ENCODE peak calls at places on chromosomes 2 and 18, in seven cellular contexts. One of them, this sample, is unnamed.

GRCh38 chr2:237441605-237442004 is 27.6 kb upstream of the COL6A3 start:
- DNase-seq in A549: no peak
- DNase-seq in gastrocnemius medialis: no peak
- DNase-seq in ovary: no peak
- DNase-seq in K562: no peak
- DNase-seq in HCT116: no peak
- DNase-seq in stomach: no peak
- DNase-seq in this sample: no peak

GRCh38 chr18:48263913-48264506 is 145.2 kb downstream of the ZBTB7C start:
- DNase-seq in gastrocnemius medialis: no peak
- DNase-seq in K562: no peak
- DNase-seq in stomach: no peak
- DNase-seq in A549: no peak
- DNase-seq in ovary: no peak
- DNase-seq in HCT116: no peak
- DNase-seq in this sample: no peak

GRCh38 chr2:59932341-59932740 is 621.1 kb downstream of the BCL11A start:
- DNase-seq in gastrocnemius medialis: no peak
- DNase-seq in A549: no peak
- DNase-seq in K562: no peak
- DNase-seq in ovary: no peak
- DNase-seq in stomach: no peak
- DNase-seq in HCT116: no peak
- DNase-seq in this sample: no peak

GRCh38 chr2:69177063-69177771 is 164.2 kb downstream of the ANTXR1 start:
- DNase-seq in K562: peak
- DNase-seq in gastrocnemius medialis: peak
- DNase-seq in stomach: peak
- DNase-seq in A549: peak
- DNase-seq in HCT116: no peak
- DNase-seq in ovary: peak
- DNase-seq in this sample: peak

GRCh38 chr2:113160962-113161361 is 12.8 kb upstream of the PSD4 start:
- DNase-seq in gastrocnemius medialis: no peak
- DNase-seq in K562: no peak
- DNase-seq in HCT116: no peak
- DNase-seq in ovary: no peak
- DNase-seq in stomach: no peak
- DNase-seq in A549: no peak
- DNase-seq in this sample: no peak

GRCh38 chr2:223596208-223596607 is 6.0 kb downstream of the SCG2 start:
- DNase-seq in gastrocnemius medialis: no peak
- DNase-seq in HCT116: no peak
- DNase-seq in A549: no peak
- DNase-seq in ovary: no peak
- DNase-seq in stomach: no peak
- DNase-seq in K562: no peak
- DNase-seq in this sample: no peak

GRCh38 chr18:75376004-75376403 is 51.5 kb downstream of the SMIM21 start:
- DNase-seq in gastrocnemius medialis: no peak
- DNase-seq in HCT116: no peak
- DNase-seq in A549: peak
- DNase-seq in ovary: no peak
- DNase-seq in K562: no peak
- DNase-seq in stomach: no peak
- DNase-seq in this sample: no peak

GRCh38 chr2:37418956-37419355 is 74.5 kb downstream of the QPCT start:
- DNase-seq in K562: no peak
- DNase-seq in A549: no peak
- DNase-seq in HCT116: no peak
- DNase-seq in ovary: no peak
- DNase-seq in gastrocnemius medialis: no peak
- DNase-seq in stomach: no peak
- DNase-seq in this sample: no peak

GRCh38 chr2:8480936-8481335 is 200.9 kb upstream of the ID2 start:
- DNase-seq in HCT116: no peak
- DNase-seq in A549: no peak
- DNase-seq in ovary: peak
- DNase-seq in stomach: no peak
- DNase-seq in K562: no peak
- DNase-seq in gastrocnemius medialis: no peak
- DNase-seq in this sample: no peak

GRCh38 chr2:8482432-8482831 is 199.4 kb upstream of the ID2 start:
- DNase-seq in gastrocnemius medialis: no peak
- DNase-seq in stomach: no peak
- DNase-seq in K562: no peak
- DNase-seq in ovary: no peak
- DNase-seq in A549: no peak
- DNase-seq in HCT116: no peak
- DNase-seq in this sample: no peak

GRCh38 chr2:8484502-8485283 is 197.2 kb upstream of the ID2 start:
- DNase-seq in gastrocnemius medialis: no peak
- DNase-seq in stomach: no peak
- DNase-seq in A549: no peak
- DNase-seq in HCT116: no peak
- DNase-seq in K562: peak
- DNase-seq in ovary: no peak
- DNase-seq in this sample: no peak

GRCh38 chr2:8479298-8479697 is 202.6 kb upstream of the ID2 start:
- DNase-seq in K562: no peak
- DNase-seq in ovary: peak
- DNase-seq in HCT116: no peak
- DNase-seq in stomach: peak
- DNase-seq in A549: no peak
- DNase-seq in gastrocnemius medialis: no peak
- DNase-seq in this sample: no peak

DNA sequence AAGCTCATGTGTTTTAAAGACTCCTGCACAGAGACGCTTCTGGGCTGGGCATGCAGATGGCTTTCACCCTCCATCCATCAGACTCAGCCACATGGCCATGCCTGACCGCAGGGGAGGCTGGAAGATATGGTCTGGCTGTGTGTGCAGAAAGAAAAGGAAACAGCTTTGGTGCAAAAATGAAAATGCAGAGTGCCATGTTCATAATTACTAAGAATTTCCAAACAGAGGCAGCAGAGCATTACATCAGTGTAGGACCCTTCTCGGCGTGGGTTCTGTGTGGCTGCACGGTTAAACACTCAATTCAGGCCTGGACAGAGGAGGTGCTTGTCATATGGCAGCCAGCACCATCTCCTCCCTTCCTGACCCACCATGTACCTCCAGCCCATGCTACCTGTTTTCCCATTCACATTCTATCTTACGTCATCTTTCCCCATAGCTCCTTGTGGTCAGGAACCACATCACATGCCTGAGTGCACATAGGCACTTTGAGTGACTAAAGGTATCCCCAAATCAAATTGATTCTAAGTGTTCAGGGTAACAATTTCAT is 200.3 kb upstream of the ID2 start:
- DNase-seq in A549: no peak
- DNase-seq in gastrocnemius medialis: no peak
- DNase-seq in HCT116: no peak
- DNase-seq in K562: no peak
- DNase-seq in ovary: peak
- DNase-seq in stomach: no peak
- DNase-seq in this sample: no peak
- TF ChIP-seq POLR2A in A549: no peak
- TF ChIP-seq POLR2A in gastrocnemius medialis: no peak
- TF ChIP-seq POLR2A in HCT116: no peak
- TF ChIP-seq POLR2A in K562: no peak
- TF ChIP-seq POLR2A in ovary: no peak
- TF ChIP-seq POLR2A in stomach: no peak
- TF ChIP-seq POLR2A in this sample: no peak

DNA sequence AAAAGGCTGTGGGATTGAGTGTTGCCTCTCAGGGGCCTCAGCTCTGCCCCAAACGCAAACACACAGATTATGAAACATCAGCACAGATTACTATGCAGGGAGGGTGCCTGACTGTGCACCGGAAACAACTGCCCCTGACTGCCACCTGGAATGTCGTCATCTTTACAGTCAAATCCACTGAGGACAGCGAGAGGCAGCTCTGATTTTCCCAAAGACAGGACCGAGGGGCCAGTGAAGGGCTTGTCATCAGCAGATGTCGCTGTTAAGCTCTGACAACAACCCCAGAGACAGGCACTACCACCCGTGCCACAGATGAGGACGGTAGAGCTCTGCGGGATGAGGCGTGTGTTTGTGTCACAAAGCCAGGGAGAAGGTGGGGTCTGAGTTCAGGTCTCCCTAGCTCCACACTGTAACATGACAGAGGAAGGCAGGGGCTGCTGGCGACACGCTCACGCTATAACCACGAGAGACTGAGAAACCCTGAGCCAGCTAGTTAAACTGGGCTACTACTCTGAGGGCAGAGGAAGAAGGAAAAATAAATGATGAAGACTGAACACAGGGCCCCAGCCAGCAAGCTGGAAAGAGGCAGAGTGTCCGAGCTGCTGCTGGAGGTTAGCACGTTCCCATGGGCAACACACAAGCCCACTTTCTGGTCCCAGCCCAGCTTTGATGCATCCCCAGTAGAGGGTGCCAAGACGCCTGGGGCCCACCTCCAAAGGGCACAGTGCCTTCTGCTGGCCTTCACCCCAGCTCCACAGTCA is 47.0 kb downstream of the PARD6G start:
- DNase-seq in HCT116: no peak
- DNase-seq in K562: no peak
- DNase-seq in stomach: no peak
- DNase-seq in A549: peak
- DNase-seq in ovary: no peak
- DNase-seq in gastrocnemius medialis: no peak
- DNase-seq in this sample: no peak
- TF ChIP-seq CTCF in HCT116: no peak
- TF ChIP-seq CTCF in K562: peak
- TF ChIP-seq CTCF in stomach: no peak
- TF ChIP-seq CTCF in A549: peak
- TF ChIP-seq CTCF in ovary: no peak
- TF ChIP-seq CTCF in gastrocnemius medialis: no peak
- TF ChIP-seq CTCF in this sample: peak

GRCh38 chr2:161139098-161139987 is 20.9 kb upstream of the TANK start:
- DNase-seq in K562: no peak
- DNase-seq in HCT116: no peak
- DNase-seq in gastrocnemius medialis: no peak
- DNase-seq in A549: no peak
- DNase-seq in stomach: no peak
- DNase-seq in ovary: no peak
- DNase-seq in this sample: no peak

GRCh38 chr2:161136194-161136593 is 24.0 kb upstream of the TANK start:
- DNase-seq in K562: no peak
- DNase-seq in HCT116: no peak
- DNase-seq in stomach: no peak
- DNase-seq in gastrocnemius medialis: no peak
- DNase-seq in A549: peak
- DNase-seq in ovary: no peak
- DNase-seq in this sample: no peak

GRCh38 chr2:161134547-161135518 is 25.4 kb upstream of the TANK start:
- DNase-seq in A549: peak
- DNase-seq in HCT116: peak
- DNase-seq in ovary: peak
- DNase-seq in stomach: peak
- DNase-seq in K562: no peak
- DNase-seq in gastrocnemius medialis: no peak
- DNase-seq in this sample: no peak

GRCh38 chr2:161138429-161138828 is 21.8 kb upstream of the TANK start:
- DNase-seq in A549: no peak
- DNase-seq in gastrocnemius medialis: no peak
- DNase-seq in ovary: no peak
- DNase-seq in K562: no peak
- DNase-seq in stomach: no peak
- DNase-seq in HCT116: no peak
- DNase-seq in this sample: no peak

DNA sequence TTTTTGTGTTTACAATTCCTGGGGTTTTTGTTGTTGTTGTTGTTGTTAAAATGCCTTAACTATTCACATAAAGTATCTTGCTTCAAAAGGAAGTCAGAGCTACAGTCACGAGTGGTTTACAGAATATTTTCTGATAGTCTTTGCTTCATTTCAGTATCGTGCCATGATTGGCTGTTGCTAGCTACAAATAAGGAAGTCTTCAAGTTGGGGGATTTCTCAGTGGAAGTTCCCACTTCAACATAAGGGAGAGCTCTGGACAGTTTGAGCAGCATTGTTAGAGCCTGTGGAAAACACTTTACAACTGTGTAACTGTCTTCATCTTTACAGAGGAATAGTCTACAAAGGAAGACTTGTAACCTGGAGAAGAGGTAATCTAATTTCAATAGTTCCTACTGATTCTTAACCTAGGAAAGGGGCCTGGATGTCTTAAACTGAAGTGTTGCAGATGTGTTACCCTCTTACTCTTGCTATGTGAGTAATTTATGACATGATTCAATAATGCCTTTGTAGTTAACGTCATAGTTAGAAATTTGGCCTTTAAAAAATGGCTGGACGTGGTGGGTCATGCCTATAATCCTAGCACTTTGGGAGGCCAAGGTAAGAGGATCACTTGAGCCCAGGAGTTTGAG is 23.4 kb upstream of the TANK start:
- DNase-seq in ovary: no peak
- DNase-seq in gastrocnemius medialis: no peak
- DNase-seq in stomach: no peak
- DNase-seq in HCT116: peak
- DNase-seq in A549: peak
- DNase-seq in K562: no peak
- DNase-seq in this sample: no peak
- H3K27ac ChIP-seq in ovary: no peak
- H3K27ac ChIP-seq in gastrocnemius medialis: peak
- H3K27ac ChIP-seq in stomach: peak
- H3K27ac ChIP-seq in HCT116: peak
- H3K27ac ChIP-seq in A549: peak
- H3K27ac ChIP-seq in K562: no peak
- H3K27ac ChIP-seq in this sample: peak

GRCh38 chr2:33476793-33477190 is 343 bp downstream of the RASGRP3 start:
- DNase-seq in A549: no peak
- DNase-seq in ovary: no peak
- DNase-seq in stomach: no peak
- DNase-seq in gastrocnemius medialis: no peak
- DNase-seq in HCT116: no peak
- DNase-seq in K562: no peak
- DNase-seq in this sample: no peak

GRCh38 chr2:33476100-33476792 is at the start of gene RASGRP3:
- DNase-seq in HCT116: peak
- DNase-seq in A549: peak
- DNase-seq in stomach: peak
- DNase-seq in ovary: peak
- DNase-seq in gastrocnemius medialis: peak
- DNase-seq in K562: peak
- DNase-seq in this sample: peak

GRCh38 chr2:33478968-33479691 is 2.7 kb downstream of the RASGRP3 start:
- DNase-seq in stomach: no peak
- DNase-seq in gastrocnemius medialis: no peak
- DNase-seq in HCT116: no peak
- DNase-seq in ovary: no peak
- DNase-seq in K562: peak
- DNase-seq in A549: no peak
- DNase-seq in this sample: no peak

GRCh38 chr2:33475381-33476099 is 909 bp upstream of the RASGRP3 start:
- DNase-seq in K562: peak
- DNase-seq in stomach: peak
- DNase-seq in ovary: peak
- DNase-seq in HCT116: peak
- DNase-seq in gastrocnemius medialis: peak
- DNase-seq in A549: peak
- DNase-seq in this sample: peak

DNA sequence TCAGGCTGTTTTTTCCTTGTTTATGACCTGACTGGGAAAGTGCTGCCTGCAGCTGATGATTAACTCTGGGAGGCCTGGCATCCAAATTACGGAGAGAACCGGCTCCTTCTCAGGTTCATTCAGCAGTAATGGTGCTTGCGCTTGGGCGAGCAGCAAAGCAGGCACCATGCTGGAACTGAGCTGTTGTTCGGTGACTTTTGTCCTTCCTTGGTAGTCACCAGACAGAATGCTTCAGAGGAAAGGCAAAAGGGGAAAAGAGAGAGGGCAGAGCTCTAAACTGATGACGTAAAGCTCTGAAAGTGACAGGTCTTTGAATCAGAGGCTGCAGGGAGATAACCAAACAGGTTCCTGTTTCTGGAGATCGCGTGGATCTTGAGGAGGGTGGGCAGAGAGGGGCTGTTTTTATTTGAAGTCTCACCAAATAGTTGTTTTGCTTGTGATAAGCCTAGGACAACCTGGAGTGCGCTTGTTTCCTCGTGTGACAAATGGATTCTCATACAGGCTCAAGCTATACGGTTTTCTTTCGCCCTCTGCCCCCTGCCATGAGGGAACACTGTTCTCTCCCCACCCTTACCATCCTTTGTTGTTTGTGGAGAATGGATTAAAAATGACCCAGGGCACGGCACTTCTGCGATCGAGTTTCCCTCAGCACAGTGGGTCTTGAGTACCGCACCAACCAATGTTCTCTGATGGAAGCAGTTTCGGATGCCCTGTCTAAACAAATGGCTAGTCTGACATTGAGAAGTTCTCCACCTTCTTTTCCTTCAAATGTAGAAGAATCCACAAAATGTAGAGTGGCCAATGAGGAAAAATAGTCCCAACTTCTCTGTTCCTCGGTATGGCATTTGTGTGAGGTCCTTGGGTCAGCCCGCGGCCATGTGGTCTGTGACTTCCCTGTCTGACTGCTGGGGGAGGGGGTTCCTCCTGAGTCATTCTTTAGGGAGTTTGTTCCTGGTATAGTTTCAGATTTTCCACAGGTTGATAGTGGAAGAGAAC is 1.3 kb downstream of the RASGRP3 start:
- DNase-seq in HCT116: no peak
- DNase-seq in A549: no peak
- DNase-seq in stomach: peak
- DNase-seq in ovary: no peak
- DNase-seq in gastrocnemius medialis: peak
- DNase-seq in K562: peak
- DNase-seq in this sample: peak
- TF ChIP-seq POLR2A in HCT116: no peak
- TF ChIP-seq POLR2A in A549: no peak
- TF ChIP-seq POLR2A in stomach: no peak
- TF ChIP-seq POLR2A in ovary: no peak
- TF ChIP-seq POLR2A in gastrocnemius medialis: no peak
- TF ChIP-seq POLR2A in K562: no peak
- TF ChIP-seq POLR2A in this sample: peak